ENCODE peak calls at places on chromosomes 11 and 22, in nine cellular contexts. One of them, this sample, is unnamed.

GRCh38 chr11:17531071-17531817 is 13.0 kb downstream of the USH1C start:
- DNase-seq in GM23338: no peak
- DNase-seq in activated B cell treated with CpG ODN at 0.5 μM for 24 hours: no peak
- DNase-seq in Calu3: no peak
- DNase-seq in uterus: no peak
- DNase-seq in IMR-90: no peak
- DNase-seq in type B pancreatic cell: no peak
- DNase-seq in dorsolateral prefrontal cortex: no peak
- DNase-seq in foreskin keratinocyte: no peak
- DNase-seq in this sample: no peak

GRCh38 chr22:46575915-46576555 is 38.6 kb upstream of the CELSR1 start:
- DNase-seq in GM23338: peak; percentile 71
- DNase-seq in activated B cell treated with CpG ODN at 0.5 μM for 24 hours: no peak
- DNase-seq in Calu3: no peak
- DNase-seq in uterus: no peak
- DNase-seq in IMR-90: no peak
- DNase-seq in type B pancreatic cell: no peak
- DNase-seq in dorsolateral prefrontal cortex: no peak
- DNase-seq in foreskin keratinocyte: no peak
- DNase-seq in this sample: no peak

GRCh38 chr11:65383778-65384177 is 1.3 kb upstream of the SLC25A45 start:
- DNase-seq in GM23338: no peak
- DNase-seq in activated B cell treated with CpG ODN at 0.5 μM for 24 hours: no peak
- DNase-seq in Calu3: no peak
- DNase-seq in uterus: no peak
- DNase-seq in IMR-90: no peak
- DNase-seq in type B pancreatic cell: no peak
- DNase-seq in dorsolateral prefrontal cortex: no peak
- DNase-seq in foreskin keratinocyte: no peak
- DNase-seq in this sample: no peak

GRCh38 chr11:10076458-10077141 is 217.4 kb downstream of the SBF2 start:
- DNase-seq in GM23338: peak; percentile 83
- DNase-seq in activated B cell treated with CpG ODN at 0.5 μM for 24 hours: peak; percentile 28
- DNase-seq in Calu3: peak; percentile 30
- DNase-seq in uterus: peak; percentile 30
- DNase-seq in IMR-90: peak; percentile 63
- DNase-seq in type B pancreatic cell: no peak
- DNase-seq in dorsolateral prefrontal cortex: no peak
- DNase-seq in foreskin keratinocyte: no peak
- DNase-seq in this sample: peak; percentile 58

GRCh38 chr11:76139317-76139716 is 67.0 kb downstream of the WNT11 start:
- DNase-seq in GM23338: no peak
- DNase-seq in activated B cell treated with CpG ODN at 0.5 μM for 24 hours: no peak
- DNase-seq in Calu3: no peak
- DNase-seq in uterus: no peak
- DNase-seq in IMR-90: no peak
- DNase-seq in type B pancreatic cell: no peak
- DNase-seq in dorsolateral prefrontal cortex: no peak
- DNase-seq in foreskin keratinocyte: no peak
- DNase-seq in this sample: no peak

GRCh38 chr22:35390933-35391332 is 9.0 kb upstream of the MCM5 start:
- DNase-seq in GM23338: no peak
- DNase-seq in activated B cell treated with CpG ODN at 0.5 μM for 24 hours: no peak
- DNase-seq in Calu3: no peak
- DNase-seq in uterus: no peak
- DNase-seq in IMR-90: no peak
- DNase-seq in type B pancreatic cell: no peak
- DNase-seq in dorsolateral prefrontal cortex: no peak
- DNase-seq in foreskin keratinocyte: no peak
- DNase-seq in this sample: no peak

GRCh38 chr11:104873252-104873651 is 25.0 kb downstream of the CASP12 start:
- DNase-seq in GM23338: peak; percentile 56
- DNase-seq in activated B cell treated with CpG ODN at 0.5 μM for 24 hours: no peak
- DNase-seq in Calu3: peak; percentile 0
- DNase-seq in uterus: no peak
- DNase-seq in IMR-90: no peak
- DNase-seq in type B pancreatic cell: no peak
- DNase-seq in dorsolateral prefrontal cortex: no peak
- DNase-seq in foreskin keratinocyte: no peak
- DNase-seq in this sample: no peak

GRCh38 chr22:32018056-32018455 is 25.0 kb upstream of the SLC5A1 start:
- DNase-seq in GM23338: no peak
- DNase-seq in activated B cell treated with CpG ODN at 0.5 μM for 24 hours: no peak
- DNase-seq in Calu3: no peak
- DNase-seq in uterus: no peak
- DNase-seq in IMR-90: no peak
- DNase-seq in type B pancreatic cell: no peak
- DNase-seq in dorsolateral prefrontal cortex: no peak
- DNase-seq in foreskin keratinocyte: peak; percentile 63
- DNase-seq in this sample: no peak

GRCh38 chr11:122784325-122785155 is 53.8 kb upstream of the CRTAM start:
- DNase-seq in GM23338: no peak
- DNase-seq in activated B cell treated with CpG ODN at 0.5 μM for 24 hours: no peak
- DNase-seq in Calu3: no peak
- DNase-seq in uterus: peak; percentile 63
- DNase-seq in IMR-90: peak; percentile 98
- DNase-seq in type B pancreatic cell: no peak
- DNase-seq in dorsolateral prefrontal cortex: no peak
- DNase-seq in foreskin keratinocyte: peak; percentile 90
- DNase-seq in this sample: no peak

GRCh38 chr11:40514124-40514523 is 945.3 kb downstream of the LRRC4C start:
- DNase-seq in GM23338: no peak
- DNase-seq in activated B cell treated with CpG ODN at 0.5 μM for 24 hours: no peak
- DNase-seq in Calu3: no peak
- DNase-seq in uterus: no peak
- DNase-seq in IMR-90: no peak
- DNase-seq in type B pancreatic cell: no peak
- DNase-seq in dorsolateral prefrontal cortex: no peak
- DNase-seq in foreskin keratinocyte: peak; percentile 43
- DNase-seq in this sample: no peak

GRCh38 chr11:130042093-130042591 is 27.6 kb upstream of the APLP2 start:
- DNase-seq in GM23338: no peak
- DNase-seq in activated B cell treated with CpG ODN at 0.5 μM for 24 hours: no peak
- DNase-seq in Calu3: no peak
- DNase-seq in uterus: no peak
- DNase-seq in IMR-90: peak; percentile 99
- DNase-seq in type B pancreatic cell: no peak
- DNase-seq in dorsolateral prefrontal cortex: no peak
- DNase-seq in foreskin keratinocyte: peak; percentile 96
- DNase-seq in this sample: no peak

GRCh38 chr11:27471588-27472397 is 797 bp downstream of the LGR4 start:
- DNase-seq in GM23338: peak; percentile 58
- DNase-seq in activated B cell treated with CpG ODN at 0.5 μM for 24 hours: peak; percentile 33
- DNase-seq in Calu3: peak; percentile 40
- DNase-seq in uterus: peak; percentile 31
- DNase-seq in IMR-90: no peak
- DNase-seq in type B pancreatic cell: no peak
- DNase-seq in dorsolateral prefrontal cortex: peak; percentile 34
- DNase-seq in foreskin keratinocyte: peak; percentile 45
- DNase-seq in this sample: peak; percentile 47

GRCh38 chr22:40276877-40277823 is 69.2 kb upstream of the ADSL start:
- DNase-seq in GM23338: no peak
- DNase-seq in activated B cell treated with CpG ODN at 0.5 μM for 24 hours: no peak
- DNase-seq in Calu3: no peak
- DNase-seq in uterus: no peak
- DNase-seq in IMR-90: peak; percentile 51
- DNase-seq in type B pancreatic cell: no peak
- DNase-seq in dorsolateral prefrontal cortex: no peak
- DNase-seq in foreskin keratinocyte: no peak
- DNase-seq in this sample: no peak

GRCh38 chr11:69704508-69705245 is 855 bp upstream of the FGF19 start:
- DNase-seq in GM23338: peak; percentile 98
- DNase-seq in activated B cell treated with CpG ODN at 0.5 μM for 24 hours: no peak
- DNase-seq in Calu3: peak; percentile 30
- DNase-seq in uterus: no peak
- DNase-seq in IMR-90: no peak
- DNase-seq in type B pancreatic cell: peak; percentile 84
- DNase-seq in dorsolateral prefrontal cortex: no peak
- DNase-seq in foreskin keratinocyte: no peak
- DNase-seq in this sample: peak; percentile 64

GRCh38 chr11:111555255-111555654 is 14.7 kb downstream of the LAYN start:
- DNase-seq in GM23338: no peak
- DNase-seq in activated B cell treated with CpG ODN at 0.5 μM for 24 hours: no peak
- DNase-seq in Calu3: no peak
- DNase-seq in uterus: no peak
- DNase-seq in IMR-90: peak; percentile 79
- DNase-seq in type B pancreatic cell: no peak
- DNase-seq in dorsolateral prefrontal cortex: no peak
- DNase-seq in foreskin keratinocyte: peak; percentile 98
- DNase-seq in this sample: no peak

GRCh38 chr11:111559791-111560190 is 19.3 kb downstream of the LAYN start:
- DNase-seq in GM23338: no peak
- DNase-seq in activated B cell treated with CpG ODN at 0.5 μM for 24 hours: no peak
- DNase-seq in Calu3: no peak
- DNase-seq in uterus: no peak
- DNase-seq in IMR-90: no peak
- DNase-seq in type B pancreatic cell: no peak
- DNase-seq in dorsolateral prefrontal cortex: no peak
- DNase-seq in foreskin keratinocyte: no peak
- DNase-seq in this sample: no peak

GRCh38 chr11:111560785-111561184 is 20.3 kb downstream of the LAYN start:
- DNase-seq in GM23338: no peak
- DNase-seq in activated B cell treated with CpG ODN at 0.5 μM for 24 hours: no peak
- DNase-seq in Calu3: no peak
- DNase-seq in uterus: no peak
- DNase-seq in IMR-90: no peak
- DNase-seq in type B pancreatic cell: no peak
- DNase-seq in dorsolateral prefrontal cortex: no peak
- DNase-seq in foreskin keratinocyte: no peak
- DNase-seq in this sample: no peak

GRCh38 chr11:111554532-111554931 is 14.0 kb downstream of the LAYN start:
- DNase-seq in GM23338: no peak
- DNase-seq in activated B cell treated with CpG ODN at 0.5 μM for 24 hours: no peak
- DNase-seq in Calu3: no peak
- DNase-seq in uterus: no peak
- DNase-seq in IMR-90: no peak
- DNase-seq in type B pancreatic cell: no peak
- DNase-seq in dorsolateral prefrontal cortex: no peak
- DNase-seq in foreskin keratinocyte: peak; percentile 94
- DNase-seq in this sample: no peak

DNA sequence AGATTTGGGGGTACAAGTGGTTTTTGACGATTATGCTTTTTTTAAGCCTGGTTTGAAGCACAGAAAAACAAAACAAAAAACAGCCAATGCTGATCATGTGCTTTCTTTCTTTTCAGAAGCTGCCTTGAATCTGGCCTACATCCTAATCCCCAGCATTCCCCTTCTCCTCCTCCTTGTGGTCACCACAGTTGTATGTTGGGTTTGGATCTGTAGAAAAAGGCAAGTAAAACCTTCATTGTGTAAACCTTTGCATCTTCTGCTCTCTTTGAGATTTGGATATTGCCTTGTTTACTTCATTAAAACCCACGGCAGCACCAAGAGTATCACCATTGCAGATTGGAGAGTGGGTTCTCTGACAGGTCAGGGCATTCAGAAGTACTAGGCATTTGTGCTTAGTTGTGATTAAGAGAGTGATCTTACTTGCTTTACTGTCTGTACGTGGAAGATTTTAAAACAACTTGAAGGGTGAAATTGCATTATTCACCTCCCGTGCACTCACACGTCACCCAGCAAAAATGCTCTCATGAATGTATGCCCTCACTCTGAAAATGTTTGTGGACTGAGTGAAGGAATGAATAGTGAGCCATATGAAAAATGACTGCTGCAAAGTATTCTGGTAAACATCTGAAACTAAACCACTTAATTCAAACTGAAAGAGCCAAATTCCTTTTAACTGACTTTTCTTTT is 17.0 kb downstream of the LAYN start:
- DNase-seq in GM23338: no peak
- DNase-seq in activated B cell treated with CpG ODN at 0.5 μM for 24 hours: no peak
- DNase-seq in Calu3: no peak
- DNase-seq in uterus: no peak
- DNase-seq in IMR-90: peak; percentile 99
- DNase-seq in type B pancreatic cell: no peak
- DNase-seq in dorsolateral prefrontal cortex: no peak
- DNase-seq in foreskin keratinocyte: peak; percentile 99
- DNase-seq in this sample: no peak
- TF ChIP-seq CTCF in GM23338: no peak
- TF ChIP-seq CTCF in activated B cell treated with CpG ODN at 0.5 μM for 24 hours: no peak
- TF ChIP-seq CTCF in Calu3: no peak
- TF ChIP-seq CTCF in uterus: no peak
- TF ChIP-seq CTCF in IMR-90: peak; percentile 18
- TF ChIP-seq CTCF in type B pancreatic cell: no peak
- TF ChIP-seq CTCF in dorsolateral prefrontal cortex: no peak
- TF ChIP-seq CTCF in foreskin keratinocyte: peak; percentile 1
- TF ChIP-seq CTCF in this sample: no peak

DNA sequence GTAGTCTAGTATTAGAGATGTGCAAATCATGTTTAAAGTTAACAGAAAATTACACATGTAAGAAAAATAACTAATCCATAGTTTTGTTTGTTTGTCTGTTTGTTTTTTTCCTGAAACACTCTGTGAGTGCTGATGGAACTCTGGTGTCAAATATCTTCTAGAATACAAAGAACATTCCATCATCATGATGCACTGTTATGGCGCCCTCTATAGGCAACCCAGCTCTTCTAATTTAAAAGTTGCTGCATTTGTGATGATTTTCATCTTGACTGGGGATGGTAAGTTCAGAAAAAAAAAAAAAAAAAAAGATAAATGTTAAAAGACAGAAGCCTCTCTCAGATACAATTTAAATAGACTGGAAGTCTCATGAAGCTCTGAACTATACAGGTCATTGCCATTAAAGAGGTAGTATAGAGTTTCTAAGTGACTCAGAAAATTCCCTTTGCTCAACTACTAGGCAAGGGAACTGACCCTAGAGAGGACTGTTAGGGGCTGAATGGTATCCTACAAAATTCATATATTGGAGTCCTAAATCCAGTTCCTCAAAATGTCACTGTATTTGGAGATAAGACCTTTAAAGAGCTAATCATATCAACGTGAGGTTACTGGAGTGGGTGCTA is 597.2 kb upstream of the ANO3 start:
- DNase-seq in GM23338: peak; percentile 88
- DNase-seq in activated B cell treated with CpG ODN at 0.5 μM for 24 hours: no peak
- DNase-seq in Calu3: peak; percentile 7
- DNase-seq in uterus: no peak
- DNase-seq in IMR-90: peak; percentile 19
- DNase-seq in type B pancreatic cell: no peak
- DNase-seq in dorsolateral prefrontal cortex: no peak
- DNase-seq in foreskin keratinocyte: peak; percentile 44
- DNase-seq in this sample: peak; percentile 30
- TF ChIP-seq CTCF in GM23338: peak; percentile 66
- TF ChIP-seq CTCF in activated B cell treated with CpG ODN at 0.5 μM for 24 hours: no peak
- TF ChIP-seq CTCF in Calu3: peak; percentile 14
- TF ChIP-seq CTCF in uterus: no peak
- TF ChIP-seq CTCF in IMR-90: peak; percentile 32
- TF ChIP-seq CTCF in type B pancreatic cell: peak; percentile 67
- TF ChIP-seq CTCF in dorsolateral prefrontal cortex: peak; percentile 26
- TF ChIP-seq CTCF in foreskin keratinocyte: peak; percentile 75
- TF ChIP-seq CTCF in this sample: peak; percentile 47

GRCh38 chr11:37364246-37364839 is 766.3 kb upstream of the RAG2 start:
- DNase-seq in GM23338: no peak
- DNase-seq in activated B cell treated with CpG ODN at 0.5 μM for 24 hours: no peak
- DNase-seq in Calu3: no peak
- DNase-seq in uterus: no peak
- DNase-seq in IMR-90: no peak
- DNase-seq in type B pancreatic cell: no peak
- DNase-seq in dorsolateral prefrontal cortex: no peak
- DNase-seq in foreskin keratinocyte: no peak
- DNase-seq in this sample: no peak
- TF ChIP-seq CTCF in GM23338: no peak
- TF ChIP-seq CTCF in activated B cell treated with CpG ODN at 0.5 μM for 24 hours: no peak
- TF ChIP-seq CTCF in Calu3: no peak
- TF ChIP-seq CTCF in uterus: no peak
- TF ChIP-seq CTCF in IMR-90: no peak
- TF ChIP-seq CTCF in type B pancreatic cell: no peak
- TF ChIP-seq CTCF in dorsolateral prefrontal cortex: no peak
- TF ChIP-seq CTCF in foreskin keratinocyte: no peak
- TF ChIP-seq CTCF in this sample: no peak

GRCh38 chr22:38699784-38700183 is 959 bp downstream of the JOSD1 start:
- DNase-seq in GM23338: no peak
- DNase-seq in activated B cell treated with CpG ODN at 0.5 μM for 24 hours: no peak
- DNase-seq in Calu3: no peak
- DNase-seq in uterus: no peak
- DNase-seq in IMR-90: peak; percentile 62
- DNase-seq in type B pancreatic cell: no peak
- DNase-seq in dorsolateral prefrontal cortex: no peak
- DNase-seq in foreskin keratinocyte: peak; percentile 41
- DNase-seq in this sample: no peak
- TF ChIP-seq CTCF in GM23338: no peak
- TF ChIP-seq CTCF in activated B cell treated with CpG ODN at 0.5 μM for 24 hours: no peak
- TF ChIP-seq CTCF in Calu3: no peak
- TF ChIP-seq CTCF in uterus: no peak
- TF ChIP-seq CTCF in IMR-90: no peak
- TF ChIP-seq CTCF in type B pancreatic cell: no peak
- TF ChIP-seq CTCF in dorsolateral prefrontal cortex: no peak
- TF ChIP-seq CTCF in foreskin keratinocyte: peak; percentile 13
- TF ChIP-seq CTCF in this sample: no peak

This sample was measured in endothelial cell.